ENCODE peak calls at places on chromosomes 2 and 18, in eight cellular contexts. G is thoracic aorta, K is SK-N-SH, J is HFFc6, W is left lung, U is IMR-90, Y is AG04449, D is GM12864. E is an unnamed sample.

GRCh38 chr2:38748391-38748790 is 2.8 kb downstream of the SRSF7 start:
- DNase-seq in G (no peak), K (no peak), J (no peak), W (no peak), U (no peak), Y (no peak), D (no peak), E (no peak)

GRCh38 chr2:68839260-68839833 is 31.9 kb downstream of the BMP10 start:
- DNase-seq in G (no peak), K (peak; percentile 24), J (no peak), W (no peak), U (no peak), Y (no peak), D (no peak), E (no peak)

GRCh38 chr2:239181074-239181581 is 219.7 kb downstream of the HDAC4 start:
- DNase-seq in G (no peak), K (no peak), J (no peak), W (no peak), U (no peak), Y (no peak), D (no peak), E (no peak)

GRCh38 chr2:186783254-186783653 is 65.7 kb downstream of the ZSWIM2 start:
- DNase-seq in G (no peak), K (no peak), J (no peak), W (no peak), U (no peak), Y (no peak), D (no peak), E (no peak)

GRCh38 chr2:95296036-95296435 is 1.1 kb upstream of the KCNIP3 start:
- DNase-seq in G (no peak), K (no peak), J (no peak), W (no peak), U (no peak), Y (no peak), D (no peak), E (no peak)

GRCh38 chr2:168568476-168569227 is 112.6 kb downstream of the CERS6 start:
- DNase-seq in G (no peak), K (no peak), J (no peak), W (no peak), U (peak; percentile 13), Y (no peak), D (no peak), E (no peak)

GRCh38 chr2:43136862-43137261 is 89.5 kb downstream of the ZFP36L2 start:
- DNase-seq in G (no peak), K (peak; percentile 32), J (no peak), W (no peak), U (no peak), Y (no peak), D (no peak), E (no peak)

GRCh38 chr2:40279001-40279400 is 172.9 kb downstream of the SLC8A1 start:
- DNase-seq in G (no peak), K (no peak), J (no peak), W (no peak), U (peak; percentile 24), Y (no peak), D (no peak), E (no peak)

GRCh38 chr2:66790651-66791181 is 355.8 kb downstream of the MEIS1 start:
- DNase-seq in G (no peak), K (no peak), J (peak; percentile 37), W (no peak), U (peak; percentile 74), Y (no peak), D (no peak), E (peak; percentile 75)

GRCh38 chr2:86366651-86367500 is 29.4 kb upstream of the REEP1 start:
- DNase-seq in G (no peak), K (no peak), J (no peak), W (no peak), U (no peak), Y (no peak), D (no peak), E (no peak)

GRCh38 chr18:43710135-43710534 is 432.8 kb upstream of the SYT4 start:
- DNase-seq in G (no peak), K (no peak), J (no peak), W (no peak), U (no peak), Y (no peak), D (no peak), E (no peak)
- TF ChIP-seq CTCF in G (no peak), K (no peak), J (no peak), W (no peak), U (no peak), Y (no peak), D (no peak), E (no peak)

GRCh38 chr18:73891572-73892421 is 255.8 kb downstream of the FBXO15 start:
- DNase-seq in G (no peak), K (peak; percentile 7), J (no peak), W (peak; percentile 58), U (no peak), Y (no peak), D (no peak), E (no peak)
- TF ChIP-seq CTCF in G (no peak), K (no peak), J (peak; percentile 31), W (no peak), U (no peak), Y (peak; percentile 3), D (peak; percentile 7), E (peak; percentile 21)

GRCh38 chr2:27954261-27954673 is 63.7 kb downstream of the BABAM2 start:
- DNase-seq in G (no peak), K (no peak), J (no peak), W (no peak), U (peak; percentile 45), Y (no peak), D (no peak), E (no peak)
- TF ChIP-seq CTCF in G (no peak), K (no peak), J (no peak), W (no peak), U (no peak), Y (no peak), D (no peak), E (no peak)

GRCh38 chr2:62410015-62410453 is 96.0 kb downstream of the TMEM17 start:
- DNase-seq in G (no peak), K (no peak), J (no peak), W (no peak), U (no peak), Y (no peak), D (no peak), E (no peak)
- TF ChIP-seq CTCF in G (no peak), K (no peak), J (no peak), W (no peak), U (no peak), Y (no peak), D (peak; percentile 54), E (no peak)

GRCh38 chr2:200239216-200239615 is 67.3 kb upstream of the SPATS2L start:
- DNase-seq in G (no peak), K (peak; percentile 40), J (peak; percentile 24), W (no peak), U (no peak), Y (no peak), D (no peak), E (no peak)
- TF ChIP-seq CTCF in G (no peak), K (no peak), J (no peak), W (no peak), U (no peak), Y (no peak), D (no peak), E (no peak)

GRCh38 chr2:98747888-98748287 is 17.0 kb upstream of the MGAT4A start:
- DNase-seq in G (no peak), K (peak; percentile 39), J (no peak), W (no peak), U (no peak), Y (no peak), D (no peak), E (no peak)
- TF ChIP-seq CTCF in G (no peak), K (no peak), J (no peak), W (no peak), U (no peak), Y (no peak), D (no peak), E (no peak)

GRCh38 chr2:63484901-63485300 is 103.4 kb downstream of the WDPCP start:
- DNase-seq in G (no peak), K (no peak), J (no peak), W (no peak), U (no peak), Y (no peak), D (no peak), E (no peak)

GRCh38 chr2:63488118-63488713 is 100.1 kb downstream of the WDPCP start:
- DNase-seq in G (no peak), K (peak; percentile 29), J (peak; percentile 30), W (no peak), U (peak; percentile 46), Y (no peak), D (no peak), E (peak; percentile 37)

GRCh38 chr2:63484481-63484880 is 103.8 kb downstream of the WDPCP start:
- DNase-seq in G (no peak), K (no peak), J (no peak), W (no peak), U (no peak), Y (no peak), D (no peak), E (no peak)

GRCh38 chr2:63486861-63487290 is 101.4 kb downstream of the WDPCP start:
- DNase-seq in G (no peak), K (no peak), J (no peak), W (no peak), U (no peak), Y (no peak), D (no peak), E (no peak)
- TF ChIP-seq CTCF in G (no peak), K (peak; percentile 22), J (peak; percentile 30), W (no peak), U (no peak), Y (no peak), D (no peak), E (peak; percentile 9)

DNA sequence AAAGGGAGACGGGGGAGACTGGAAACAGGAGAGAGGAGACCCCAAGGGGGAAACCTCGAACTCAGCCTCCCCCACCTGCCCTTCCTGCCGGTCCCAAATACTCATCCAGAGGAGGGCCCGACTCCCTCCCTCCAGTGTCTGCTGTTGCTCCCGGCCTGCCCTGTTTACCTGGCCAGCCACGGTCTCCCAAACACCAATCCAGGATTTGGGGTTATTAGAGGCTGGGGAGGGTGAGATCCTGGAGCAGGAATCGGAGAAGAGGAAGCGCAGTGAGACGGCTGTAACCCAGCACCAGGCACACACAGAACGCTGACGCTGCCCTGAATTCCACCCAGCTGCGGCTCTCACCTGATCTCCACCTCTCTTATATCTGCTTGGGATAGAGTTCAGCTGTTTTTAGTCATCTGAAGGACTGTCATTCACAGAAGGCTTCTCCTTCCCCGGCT is 213.0 kb downstream of the TNS1 start:
- DNase-seq in G (no peak), K (no peak), J (no peak), W (no peak), U (no peak), Y (no peak), D (no peak), E (no peak)
- TF ChIP-seq CTCF in G (no peak), K (no peak), J (no peak), W (no peak), U (no peak), Y (no peak), D (no peak), E (no peak)

GRCh38 chr2:24380687-24381271 is 20.4 kb upstream of the ITSN2 start:
- DNase-seq in G (no peak), K (no peak), J (no peak), W (no peak), U (no peak), Y (no peak), D (no peak), E (no peak)
- TF ChIP-seq CTCF in G (no peak), K (no peak), J (no peak), W (no peak), U (no peak), Y (no peak), D (no peak), E (no peak)

E was measured in bronchial epithelial cell.